ENCODE peak calls at places on chromosome 9, in four cellular contexts. One of them, this sample, is unnamed.

GRCh38 chr9:20441704-20442423 is 180.4 kb downstream of the MLLT3 start:
- DNase-seq in K562: no peak
- DNase-seq in HepG2: no peak
- DNase-seq in H1: no peak
- DNase-seq in this sample: no peak

GRCh38 chr9:110399983-110400382 is 62.3 kb upstream of the TXNDC8 start:
- DNase-seq in K562: no peak
- DNase-seq in H1: no peak
- DNase-seq in HepG2: no peak
- DNase-seq in this sample: no peak

GRCh38 chr9:121453232-121453892 is 46.3 kb downstream of the GGTA1 start:
- DNase-seq in K562: no peak
- DNase-seq in HepG2: no peak
- DNase-seq in H1: no peak
- DNase-seq in this sample: no peak

GRCh38 chr9:116377179-116377790 is 223.7 kb downstream of the PAPPA start:
- DNase-seq in HepG2: no peak
- DNase-seq in H1: no peak
- DNase-seq in K562: no peak
- DNase-seq in this sample: no peak

GRCh38 chr9:83431470-83432060 is 106.6 kb downstream of the FRMD3 start:
- DNase-seq in H1: no peak
- DNase-seq in K562: no peak
- DNase-seq in HepG2: peak; percentile 64
- DNase-seq in this sample: no peak

GRCh38 chr9:117205806-117206205 is 209.1 kb downstream of the ASTN2 start:
- DNase-seq in HepG2: no peak
- DNase-seq in H1: no peak
- DNase-seq in K562: no peak
- DNase-seq in this sample: no peak

GRCh38 chr9:128051932-128052734 is 15.0 kb downstream of the NAIF1 start:
- DNase-seq in HepG2: no peak
- DNase-seq in K562: no peak
- DNase-seq in H1: no peak
- DNase-seq in this sample: no peak

GRCh38 chr9:102974530-102974929 is 20.6 kb upstream of the CYLC2 start:
- DNase-seq in K562: no peak
- DNase-seq in HepG2: no peak
- DNase-seq in H1: no peak
- DNase-seq in this sample: no peak

GRCh38 chr9:133351908-133352634 is 4.1 kb downstream of the RPL7A start:
- DNase-seq in HepG2: peak; percentile 74
- DNase-seq in K562: peak; percentile 38
- DNase-seq in H1: peak; percentile 65
- DNase-seq in this sample: no peak

GRCh38 chr9:20582150-20582549 is 40.1 kb downstream of the MLLT3 start:
- DNase-seq in K562: no peak
- DNase-seq in H1: no peak
- DNase-seq in HepG2: no peak
- DNase-seq in this sample: no peak

GRCh38 chr9:137488330-137488653 is 29.2 kb upstream of the NSMF start:
- DNase-seq in H1: no peak
- DNase-seq in HepG2: no peak
- DNase-seq in K562: no peak
- DNase-seq in this sample: no peak

GRCh38 chr9:126708178-126708577 is 94.5 kb downstream of the LMX1B start:
- DNase-seq in HepG2: no peak
- DNase-seq in H1: no peak
- DNase-seq in K562: no peak
- DNase-seq in this sample: no peak

GRCh38 chr9:111974092-111974681 is 77.6 kb downstream of the UGCG start:
- DNase-seq in HepG2: no peak
- DNase-seq in H1: no peak
- DNase-seq in K562: no peak
- DNase-seq in this sample: no peak

GRCh38 chr9:128587453-128587852 is 35.1 kb downstream of the SPTAN1 start:
- DNase-seq in H1: no peak
- DNase-seq in HepG2: no peak
- DNase-seq in K562: no peak
- DNase-seq in this sample: no peak

GRCh38 chr9:134644715-134645606 is 3.4 kb downstream of the COL5A1 start:
- DNase-seq in K562: peak; percentile 67
- DNase-seq in HepG2: no peak
- DNase-seq in H1: no peak
- DNase-seq in this sample: no peak

GRCh38 chr9:109403116-109403515 is 82.3 kb upstream of the EPB41L4B start:
- DNase-seq in H1: no peak
- DNase-seq in HepG2: no peak
- DNase-seq in K562: no peak
- DNase-seq in this sample: no peak

GRCh38 chr9:2157277-2158105 is 142.3 kb downstream of the SMARCA2 start:
- DNase-seq in HepG2: no peak
- DNase-seq in H1: no peak
- DNase-seq in K562: no peak
- DNase-seq in this sample: no peak

GRCh38 chr9:16530669-16531461 is 339.6 kb downstream of the BNC2 start:
- DNase-seq in K562: no peak
- DNase-seq in H1: no peak
- DNase-seq in HepG2: no peak
- DNase-seq in this sample: no peak

GRCh38 chr9:22693151-22693550 is 246.5 kb downstream of the DMRTA1 start:
- DNase-seq in H1: no peak
- DNase-seq in HepG2: no peak
- DNase-seq in K562: no peak
- DNase-seq in this sample: no peak

GRCh38 chr9:123834218-123834906 is 95.6 kb downstream of the DENND1A start:
- DNase-seq in H1: no peak
- DNase-seq in HepG2: no peak
- DNase-seq in K562: no peak
- DNase-seq in this sample: no peak

GRCh38 chr9:87595605-87596004 is 97.9 kb downstream of the DAPK1 start:
- DNase-seq in HepG2: no peak
- DNase-seq in H1: no peak
- DNase-seq in K562: no peak
- DNase-seq in this sample: no peak

GRCh38 chr9:10612649-10613398 is at the start of gene PTPRD:
- DNase-seq in H1: peak; percentile 43
- DNase-seq in HepG2: peak; percentile 32
- DNase-seq in K562: peak; percentile 4
- DNase-seq in this sample: peak; percentile 56

GRCh38 chr9:69582018-69582417 is 90.2 kb downstream of the APBA1 start:
- DNase-seq in K562: no peak
- DNase-seq in HepG2: no peak
- DNase-seq in H1: no peak
- DNase-seq in this sample: no peak

GRCh38 chr9:35658894-35659220 is 765 bp downstream of the CCDC107 start:
- DNase-seq in H1: no peak
- DNase-seq in HepG2: peak; percentile 23
- DNase-seq in K562: no peak
- DNase-seq in this sample: no peak

GRCh38 chr9:16754662-16755061 is 115.8 kb downstream of the BNC2 start:
- DNase-seq in K562: no peak
- DNase-seq in H1: no peak
- DNase-seq in HepG2: no peak
- DNase-seq in this sample: no peak

GRCh38 chr9:33331411-33331891 is 41.1 kb downstream of the NFX1 start:
- DNase-seq in HepG2: no peak
- DNase-seq in H1: no peak
- DNase-seq in K562: no peak
- DNase-seq in this sample: no peak

GRCh38 chr9:99357575-99357974 is 135.5 kb downstream of the SEC61B start:
- DNase-seq in H1: no peak
- DNase-seq in HepG2: no peak
- DNase-seq in K562: no peak
- DNase-seq in this sample: no peak

GRCh38 chr9:97556721-97557605 is 55.5 kb downstream of the TMOD1 start:
- DNase-seq in K562: no peak
- DNase-seq in H1: no peak
- DNase-seq in HepG2: no peak
- DNase-seq in this sample: no peak

GRCh38 chr9:84300271-84300670 is 40.3 kb downstream of the SLC28A3 start:
- DNase-seq in H1: no peak
- DNase-seq in K562: no peak
- DNase-seq in HepG2: no peak
- DNase-seq in this sample: no peak

GRCh38 chr9:134892820-134893420 is 12.3 kb downstream of the FCN2 start:
- DNase-seq in K562: no peak
- DNase-seq in H1: no peak
- DNase-seq in HepG2: no peak
- DNase-seq in this sample: no peak

GRCh38 chr9:125969868-125970267 is 222.7 kb downstream of the PBX3 start:
- DNase-seq in H1: no peak
- DNase-seq in K562: no peak
- DNase-seq in HepG2: no peak
- DNase-seq in this sample: no peak

GRCh38 chr9:9718691-9719090 is 894.1 kb downstream of the PTPRD start:
- DNase-seq in H1: no peak
- DNase-seq in HepG2: no peak
- DNase-seq in K562: no peak
- DNase-seq in this sample: no peak

GRCh38 chr9:134680393-134681060 is 38.9 kb downstream of the COL5A1 start:
- DNase-seq in K562: no peak
- DNase-seq in HepG2: no peak
- DNase-seq in H1: no peak
- DNase-seq in this sample: no peak

GRCh38 chr9:126203313-126203712 is 123.3 kb upstream of the MVB12B start:
- DNase-seq in H1: no peak
- DNase-seq in HepG2: no peak
- DNase-seq in K562: peak; percentile 30
- DNase-seq in this sample: no peak

GRCh38 chr9:127458921-127459320 is 7.6 kb downstream of the LRSAM1 start:
- DNase-seq in H1: no peak
- DNase-seq in K562: no peak
- DNase-seq in HepG2: no peak
- DNase-seq in this sample: no peak

GRCh38 chr9:121765021-121765950 is 113.9 kb downstream of the DAB2IP start:
- DNase-seq in H1: no peak
- DNase-seq in HepG2: peak; percentile 90
- DNase-seq in K562: no peak
- DNase-seq in this sample: no peak

GRCh38 chr9:127921592-127922120 is 4.8 kb upstream of the ST6GALNAC4 start:
- DNase-seq in HepG2: no peak
- DNase-seq in K562: peak; percentile 75
- DNase-seq in H1: no peak
- DNase-seq in this sample: peak; percentile 83

DNA sequence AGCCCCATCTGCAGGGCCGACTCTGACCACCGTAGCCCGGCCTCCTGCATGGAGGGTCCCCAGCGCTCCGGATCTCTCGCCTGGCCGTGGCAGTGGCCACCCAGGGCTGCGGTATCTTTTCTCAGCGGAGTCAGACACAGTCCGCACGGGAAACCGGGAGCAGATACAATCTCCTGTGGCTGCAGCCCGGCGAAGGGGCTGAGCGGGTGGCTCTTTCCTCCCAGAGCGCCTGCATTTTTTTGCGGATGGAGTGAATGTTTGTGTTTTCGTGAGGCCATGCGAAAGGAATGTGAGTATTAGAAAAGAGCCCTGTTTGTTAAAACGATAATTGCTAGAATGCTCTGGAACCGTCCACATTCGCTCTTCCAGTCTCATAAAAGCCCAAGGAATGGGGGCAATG is 53.4 kb upstream of the PTCH1 start:
- DNase-seq in H1: no peak
- DNase-seq in HepG2: no peak
- DNase-seq in K562: no peak
- DNase-seq in this sample: no peak
- TF ChIP-seq TAF1 in H1: no peak
- TF ChIP-seq TAF1 in HepG2: no peak
- TF ChIP-seq TAF1 in K562: no peak
- TF ChIP-seq TAF1 in this sample: no peak

GRCh38 chr9:113148377-113148715 is 2.5 kb upstream of the SLC31A2 start:
- DNase-seq in HepG2: no peak
- DNase-seq in K562: no peak
- DNase-seq in H1: no peak
- DNase-seq in this sample: no peak

GRCh38 chr9:113151696-113152630 is 1.2 kb downstream of the SLC31A2 start:
- DNase-seq in HepG2: no peak
- DNase-seq in K562: no peak
- DNase-seq in H1: no peak
- DNase-seq in this sample: no peak

GRCh38 chr9:113148996-113149960 is 1.5 kb upstream of the SLC31A2 start:
- DNase-seq in K562: no peak
- DNase-seq in H1: no peak
- DNase-seq in HepG2: peak; percentile 35
- DNase-seq in this sample: no peak

GRCh38 chr9:113152699-113153098 is 1.9 kb downstream of the SLC31A2 start:
- DNase-seq in K562: peak; percentile 57
- DNase-seq in HepG2: no peak
- DNase-seq in H1: no peak
- DNase-seq in this sample: no peak

GRCh38 chr9:113150670-113151591 is at the start of gene SLC31A2:
- DNase-seq in K562: peak; percentile 95
- DNase-seq in HepG2: peak; percentile 77
- DNase-seq in H1: peak; percentile 51
- DNase-seq in this sample: peak; percentile 89
- TF ChIP-seq POLR2A in K562: peak; percentile 70
- TF ChIP-seq POLR2A in HepG2: peak; percentile 77
- TF ChIP-seq POLR2A in H1: no peak
- TF ChIP-seq POLR2A in this sample: no peak

GRCh38 chr9:80699551-80699998 is 989.8 kb downstream of the TLE1 start:
- DNase-seq in K562: no peak
- DNase-seq in HepG2: no peak
- DNase-seq in H1: no peak
- DNase-seq in this sample: no peak

GRCh38 chr9:80698725-80699124 is 990.6 kb downstream of the TLE1 start:
- DNase-seq in HepG2: no peak
- DNase-seq in H1: no peak
- DNase-seq in K562: no peak
- DNase-seq in this sample: no peak

GRCh38 chr9:80701061-80701460 is 988.3 kb downstream of the TLE1 start:
- DNase-seq in H1: no peak
- DNase-seq in K562: no peak
- DNase-seq in HepG2: no peak
- DNase-seq in this sample: no peak
- TF ChIP-seq TAF1 in H1: no peak
- TF ChIP-seq TAF1 in K562: no peak
- TF ChIP-seq TAF1 in HepG2: no peak
- TF ChIP-seq TAF1 in this sample: no peak

DNA sequence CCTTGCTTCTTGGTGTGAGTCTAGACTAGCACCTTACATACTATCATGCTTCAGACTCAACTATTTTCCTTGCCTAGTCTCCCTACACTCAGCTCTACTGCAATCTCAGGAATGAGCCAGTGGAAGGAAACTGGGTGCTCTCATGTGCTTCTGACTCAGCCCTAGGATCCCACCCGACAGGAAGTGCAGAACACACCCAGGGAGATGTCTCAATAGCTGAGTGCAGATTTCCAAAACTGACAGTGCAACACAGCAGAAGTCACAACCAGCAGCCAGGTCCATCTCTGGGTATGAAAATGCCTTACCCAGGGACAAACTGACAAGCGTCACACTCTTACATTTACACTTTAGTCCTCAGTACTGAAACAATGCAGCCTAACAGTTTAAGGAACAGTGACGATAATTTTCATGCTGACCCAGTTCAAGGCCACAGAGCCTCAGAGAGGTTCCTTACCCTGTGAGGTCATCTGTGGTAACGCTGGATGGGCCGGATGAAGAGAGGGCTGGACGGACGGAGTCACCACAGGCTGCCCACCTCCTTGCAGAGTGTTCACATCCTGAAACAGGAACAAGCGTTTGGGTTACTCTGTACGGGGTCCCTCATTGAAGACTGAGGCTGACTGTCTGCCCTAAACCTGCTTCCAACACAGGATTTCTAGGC is 33.0 kb downstream of the FKBP15 start:
- DNase-seq in H1: no peak
- DNase-seq in HepG2: peak; percentile 4
- DNase-seq in K562: no peak
- DNase-seq in this sample: no peak
- TF ChIP-seq POLR2A in H1: no peak
- TF ChIP-seq POLR2A in HepG2: no peak
- TF ChIP-seq POLR2A in K562: no peak
- TF ChIP-seq POLR2A in this sample: no peak

This sample was measured in GM12891.